ENCODE peak calls at places on chromosomes 7 and 10, in ten cellular contexts. R is heart left ventricle, J is heart right ventricle, S is endodermal cell, C is neuronal stem cell, O is aorta, L is tibial artery, T is tibial nerve, M is PC-9, H is thyroid gland. U is an unnamed sample.

GRCh38 chr7:84524714-84525694 is 330.4 kb upstream of the SEMA3A start:
- DNase-seq in R (no peak), J (no peak), S (no peak), C (no peak), O (peak), L (no peak), T (no peak), M (no peak), H (no peak), U (no peak)

GRCh38 chr7:157654350-157654749 is 317.5 kb downstream of the DNAJB6 start:
- DNase-seq in R (no peak), J (no peak), S (no peak), C (no peak), O (no peak), L (peak), T (no peak), M (no peak), H (no peak), U (no peak)

GRCh38 chr10:103806376-103807320 is 48.7 kb downstream of the SH3PXD2A start:
- DNase-seq in R (peak), J (peak), S (no peak), C (no peak), O (no peak), L (no peak), T (no peak), M (no peak), H (no peak), U (no peak)

GRCh38 chr10:36888925-36889573 is 236.3 kb upstream of the ANKRD30A start:
- DNase-seq in R (no peak), J (no peak), S (peak), C (peak), O (no peak), L (no peak), T (no peak), M (no peak), H (peak), U (no peak)

GRCh38 chr10:2791774-2792443 is 275.4 kb upstream of the PFKP start:
- DNase-seq in R (no peak), J (no peak), S (no peak), C (no peak), O (no peak), L (no peak), T (no peak), M (no peak), H (no peak), U (no peak)

GRCh38 chr10:1978593-1978992 is 241.3 kb upstream of the ADARB2 start:
- DNase-seq in R (no peak), J (no peak), S (no peak), C (no peak), O (no peak), L (no peak), T (no peak), M (peak), H (no peak), U (no peak)

GRCh38 chr10:62961951-62962523 is 145.9 kb upstream of the EGR2 start:
- DNase-seq in R (peak), J (peak), S (no peak), C (no peak), O (no peak), L (no peak), T (no peak), M (no peak), H (no peak), U (no peak)

GRCh38 chr7:114949227-114949626 is 27.3 kb downstream of the MDFIC start:
- DNase-seq in R (no peak), J (no peak), S (no peak), C (no peak), O (no peak), L (no peak), T (no peak), M (no peak), H (no peak), U (no peak)

GRCh38 chr7:149799397-149800168 is 26.2 kb upstream of the ZNF467 start:
- DNase-seq in R (peak), J (no peak), S (peak), C (peak), O (no peak), L (no peak), T (peak), M (no peak), H (peak), U (no peak)

GRCh38 chr7:129066290-129067131 is 11.6 kb upstream of the TNPO3 start:
- DNase-seq in R (no peak), J (no peak), S (peak), C (no peak), O (no peak), L (no peak), T (no peak), M (peak), H (no peak), U (no peak)

GRCh38 chr10:97090644-97091043 is 95.1 kb downstream of the SLIT1 start:
- DNase-seq in R (no peak), J (no peak), S (no peak), C (no peak), O (no peak), L (no peak), T (no peak), M (no peak), H (no peak), U (no peak)

GRCh38 chr7:69706070-69706469 is 107.8 kb downstream of the AUTS2 start:
- DNase-seq in R (no peak), J (no peak), S (no peak), C (no peak), O (no peak), L (no peak), T (no peak), M (no peak), H (no peak), U (no peak)

GRCh38 chr10:66307826-66308225 is 618.0 kb upstream of the LRRTM3 start:
- DNase-seq in R (no peak), J (no peak), S (no peak), C (no peak), O (no peak), L (no peak), T (no peak), M (no peak), H (peak), U (no peak)

GRCh38 chr10:119409906-119410305 is 132.6 kb downstream of the RGS10 start:
- DNase-seq in R (peak), J (peak), S (no peak), C (no peak), O (no peak), L (no peak), T (peak), M (no peak), H (peak), U (peak)

GRCh38 chr7:72345208-72345727 is 66.9 kb downstream of the CALN1 start:
- DNase-seq in R (no peak), J (no peak), S (no peak), C (no peak), O (no peak), L (no peak), T (no peak), M (no peak), H (no peak), U (no peak)
- H3K27ac ChIP-seq in R (no peak), J (no peak), S (no peak), C (no peak), O (no peak), L (no peak), T (no peak), M (no peak), H (no peak), U (no peak)

DNA sequence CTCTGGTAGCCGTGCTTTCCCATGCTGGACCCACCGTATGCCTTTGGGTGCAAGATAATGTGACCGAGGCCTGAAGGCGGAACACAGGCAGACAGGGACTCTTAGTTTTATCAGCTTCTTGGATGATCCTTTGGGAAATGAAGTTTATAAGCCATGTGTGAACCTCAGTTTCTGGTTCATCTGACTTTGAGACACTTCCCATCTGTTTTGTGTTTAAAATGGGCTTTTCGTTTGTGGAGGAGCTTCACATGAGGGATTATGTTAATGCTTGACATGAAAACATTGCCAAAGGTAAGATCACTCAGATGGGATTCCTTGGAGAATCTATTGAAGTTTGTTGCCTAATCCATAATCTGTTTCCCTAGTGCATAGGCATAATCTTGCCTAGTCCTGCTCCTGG is 249.8 kb upstream of the LYZL1 start:
- DNase-seq in R (no peak), J (no peak), S (no peak), C (no peak), O (no peak), L (no peak), T (no peak), M (no peak), H (no peak), U (no peak)
- H3K4me3 ChIP-seq in R (no peak), J (no peak), S (no peak), C (no peak), O (no peak), L (no peak), T (no peak), M (no peak), H (no peak), U (no peak)

DNA sequence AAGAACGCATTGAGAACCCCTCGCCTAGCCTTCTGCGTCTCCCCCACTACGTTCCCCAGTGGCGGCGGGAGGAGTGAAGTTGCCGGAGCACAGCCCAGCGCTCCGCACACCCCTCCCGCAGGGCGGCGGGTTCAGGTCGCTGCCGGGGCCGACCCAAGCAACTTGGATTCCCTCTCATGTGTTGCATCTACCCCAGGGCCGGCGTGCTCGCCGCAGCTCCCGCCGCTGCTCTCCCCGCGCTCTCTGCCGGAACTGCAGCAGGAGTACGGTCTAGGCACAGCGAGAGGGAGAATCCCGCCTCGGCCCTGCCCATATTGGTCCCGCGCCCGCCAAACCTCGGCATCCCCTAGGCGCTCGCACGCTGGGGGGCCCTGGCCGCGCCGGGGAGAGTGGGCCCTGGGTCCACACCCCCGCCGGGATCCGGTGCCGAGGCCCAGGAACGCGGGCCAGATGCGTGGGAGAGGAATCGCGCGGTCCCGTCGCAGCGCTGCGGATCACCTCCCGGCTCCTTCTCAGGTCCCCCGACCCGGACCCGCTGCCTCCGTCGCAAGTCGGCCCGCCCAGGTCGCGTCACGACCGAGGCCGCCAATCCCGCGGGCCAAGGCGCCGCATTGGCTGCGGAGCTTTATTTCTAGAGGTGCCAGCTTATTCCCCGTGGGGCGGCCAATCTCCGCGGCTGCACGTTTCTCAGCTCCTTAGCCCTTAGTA is 648 bp upstream of the TMEM243 start:
- DNase-seq in R (peak), J (peak), S (peak), C (peak), O (peak), L (peak), T (peak), M (peak), H (peak), U (peak)
- H3K27ac ChIP-seq in R (peak), J (peak), S (no peak), C (no peak), O (peak), L (peak), T (peak), M (peak), H (peak), U (peak)

DNA sequence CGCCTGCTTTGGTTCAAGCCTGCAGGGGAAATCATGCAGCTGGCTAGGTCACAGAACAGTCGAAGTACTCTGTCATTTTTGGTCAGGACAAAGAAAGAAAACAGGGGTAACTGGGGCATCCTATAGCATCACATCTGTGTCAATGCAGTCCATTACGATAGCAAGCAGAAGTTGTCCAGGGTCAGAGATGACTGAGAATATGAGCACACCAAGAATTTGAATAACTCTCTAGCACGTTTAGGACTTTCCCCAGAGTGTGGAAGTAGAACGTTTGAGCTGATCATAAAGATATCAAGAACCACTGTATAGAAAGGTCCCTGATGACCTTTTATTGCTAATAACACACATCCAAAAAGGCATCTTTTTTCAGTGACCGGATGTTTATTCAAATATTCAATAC is 12.7 kb upstream of the HECW1 start:
- DNase-seq in R (no peak), J (no peak), S (no peak), C (no peak), O (no peak), L (no peak), T (no peak), M (no peak), H (no peak), U (no peak)
- H3K4me3 ChIP-seq in R (no peak), J (no peak), S (no peak), C (no peak), O (no peak), L (no peak), T (no peak), M (no peak), H (no peak), U (no peak)

DNA sequence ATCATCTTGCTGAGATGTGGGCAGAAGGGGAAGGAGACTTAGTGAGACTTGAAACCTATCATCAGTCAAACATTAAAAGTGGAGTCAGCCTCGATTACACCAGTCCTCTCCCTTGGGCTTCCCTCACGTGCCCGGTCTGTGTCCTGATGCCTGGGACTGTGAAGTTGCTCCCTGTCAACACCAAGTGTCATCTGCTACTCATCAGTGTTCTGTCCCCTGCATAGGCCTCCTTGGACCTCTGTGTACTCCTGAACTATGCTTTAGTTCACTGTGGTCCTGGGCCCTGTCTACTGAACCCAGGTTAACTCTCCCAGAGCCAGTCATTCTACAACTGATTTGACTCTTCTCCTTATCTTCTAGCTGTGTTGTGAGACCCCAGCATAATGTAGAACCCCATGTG is 506.3 kb downstream of the TYW1 start:
- DNase-seq in R (no peak), J (no peak), S (no peak), C (no peak), O (no peak), L (no peak), T (no peak), M (no peak), H (no peak), U (no peak)
- H3K27ac ChIP-seq in R (no peak), J (no peak), S (no peak), C (no peak), O (no peak), L (no peak), T (no peak), M (no peak), H (no peak), U (no peak)

GRCh38 chr10:22438714-22439113 is 93.4 kb downstream of the SPAG6 start:
- DNase-seq in R (no peak), J (no peak), S (no peak), C (no peak), O (no peak), L (no peak), T (no peak), M (no peak), H (no peak), U (no peak)
- H3K4me3 ChIP-seq in R (no peak), J (peak), S (no peak), C (peak), O (no peak), L (no peak), T (peak), M (peak), H (no peak), U (peak)

GRCh38 chr7:156155988-156156733 is 343.9 kb upstream of the SHH start:
- DNase-seq in R (no peak), J (no peak), S (peak), C (no peak), O (no peak), L (no peak), T (no peak), M (no peak), H (no peak), U (no peak)
- H3K27ac ChIP-seq in R (no peak), J (no peak), S (no peak), C (no peak), O (no peak), L (no peak), T (no peak), M (no peak), H (no peak), U (no peak)

GRCh38 chr7:50448823-50449222 is 1.3 kb downstream of the FIGNL1 start:
- DNase-seq in R (no peak), J (no peak), S (no peak), C (no peak), O (no peak), L (no peak), T (no peak), M (no peak), H (no peak), U (no peak)

GRCh38 chr7:50449881-50450690 is at the start of gene FIGNL1:
- DNase-seq in R (peak), J (peak), S (peak), C (peak), O (peak), L (peak), T (peak), M (peak), H (peak), U (peak)

GRCh38 chr7:50446542-50446960 is 3.6 kb downstream of the FIGNL1 start:
- DNase-seq in R (no peak), J (no peak), S (peak), C (no peak), O (no peak), L (no peak), T (no peak), M (peak), H (no peak), U (no peak)

GRCh38 chr7:50450691-50451051 is 521 bp upstream of the FIGNL1 start:
- DNase-seq in R (no peak), J (no peak), S (peak), C (no peak), O (no peak), L (peak), T (no peak), M (no peak), H (peak), U (no peak)

DNA sequence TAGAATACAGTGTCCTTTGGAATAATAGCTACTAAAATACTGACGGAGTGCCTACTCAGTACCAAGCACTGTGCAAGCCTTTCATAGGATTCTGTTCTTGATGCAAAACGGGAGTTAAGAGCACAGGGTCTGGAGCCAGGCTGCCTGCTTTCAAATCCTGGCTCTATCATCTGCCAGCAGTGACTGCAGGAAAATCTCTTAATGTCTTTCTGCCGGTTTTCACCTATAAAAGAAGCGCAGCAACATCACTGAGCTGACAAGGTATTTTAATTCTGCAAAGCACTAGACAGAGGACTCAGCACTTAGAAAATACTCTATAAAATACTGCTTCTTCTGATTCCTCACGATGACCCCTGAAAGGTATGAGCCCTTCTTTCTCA is 659 bp downstream of the FIGNL1 start:
- DNase-seq in R (no peak), J (no peak), S (no peak), C (no peak), O (no peak), L (no peak), T (no peak), M (no peak), H (no peak), U (no peak)
- H3K4me3 ChIP-seq in R (peak), J (peak), S (peak), C (peak), O (peak), L (peak), T (peak), M (peak), H (peak), U (peak)

GRCh38 chr10:3893102-3893473 is 108.1 kb upstream of the KLF6 start:
- DNase-seq in R (no peak), J (no peak), S (no peak), C (no peak), O (no peak), L (no peak), T (no peak), M (no peak), H (no peak), U (no peak)

GRCh38 chr10:3895045-3895609 is 110.1 kb upstream of the KLF6 start:
- DNase-seq in R (no peak), J (no peak), S (peak), C (no peak), O (no peak), L (no peak), T (no peak), M (peak), H (no peak), U (no peak)

GRCh38 chr10:3898821-3899220 is 113.8 kb upstream of the KLF6 start:
- DNase-seq in R (no peak), J (no peak), S (no peak), C (no peak), O (no peak), L (no peak), T (no peak), M (peak), H (no peak), U (no peak)

GRCh38 chr10:3893904-3894563 is 109.0 kb upstream of the KLF6 start:
- DNase-seq in R (no peak), J (no peak), S (no peak), C (no peak), O (no peak), L (no peak), T (no peak), M (no peak), H (no peak), U (no peak)

DNA sequence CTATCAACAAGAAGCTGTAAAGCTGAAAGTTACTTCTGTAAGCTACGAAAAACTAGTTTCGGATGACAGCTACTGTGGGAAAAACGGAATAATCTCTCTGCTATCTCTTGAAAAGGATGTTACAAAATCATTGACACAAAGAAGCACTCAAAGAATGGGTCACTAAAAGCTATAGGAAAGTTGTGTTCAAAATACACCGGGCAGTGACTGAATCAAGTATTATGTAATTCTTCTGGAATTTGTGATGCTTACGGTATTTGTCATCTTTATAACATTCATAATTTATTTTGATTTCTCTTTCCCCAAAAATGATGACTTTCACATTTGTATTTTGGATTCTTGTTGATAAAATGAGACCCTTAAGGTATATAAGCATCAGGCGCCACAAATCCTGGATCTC is 112.1 kb upstream of the KLF6 start:
- DNase-seq in R (no peak), J (no peak), S (no peak), C (no peak), O (no peak), L (no peak), T (no peak), M (no peak), H (no peak), U (no peak)
- H3K27ac ChIP-seq in R (no peak), J (no peak), S (no peak), C (no peak), O (no peak), L (no peak), T (no peak), M (no peak), H (no peak), U (no peak)

GRCh38 chr7:2120251-2120660 is 112.5 kb downstream of the MAD1L1 start:
- DNase-seq in R (no peak), J (no peak), S (no peak), C (no peak), O (no peak), L (no peak), T (no peak), M (no peak), H (no peak), U (no peak)
- H3K4me3 ChIP-seq in R (no peak), J (no peak), S (no peak), C (no peak), O (no peak), L (no peak), T (no peak), M (no peak), H (no peak), U (no peak)

U was measured in uterus.